ENCODE peak calls at places on chromosomes 5 and 9, in four cellular contexts. One of them, this sample, is unnamed.

GRCh38 chr9:6552033-6552737 is 93.3 kb downstream of the GLDC start:
- DNase-seq in Peyer's patch: no peak
- DNase-seq in A549: no peak
- DNase-seq in esophagus muscularis mucosa: no peak
- DNase-seq in this sample: no peak

GRCh38 chr5:139725073-139725830 is 70.4 kb upstream of the PSD2 start:
- DNase-seq in esophagus muscularis mucosa: no peak
- DNase-seq in Peyer's patch: peak; percentile 45
- DNase-seq in A549: no peak
- DNase-seq in this sample: no peak

GRCh38 chr5:100505984-100506670 is 29.0 kb upstream of the FAM174A start:
- DNase-seq in esophagus muscularis mucosa: no peak
- DNase-seq in Peyer's patch: no peak
- DNase-seq in A549: peak; percentile 54
- DNase-seq in this sample: no peak

GRCh38 chr9:69134412-69134811 is 39.7 kb upstream of the TJP2 start:
- DNase-seq in Peyer's patch: no peak
- DNase-seq in esophagus muscularis mucosa: peak; percentile 64
- DNase-seq in A549: no peak
- DNase-seq in this sample: no peak

GRCh38 chr9:137180491-137180890 is 7.9 kb downstream of the ANAPC2 start:
- DNase-seq in Peyer's patch: no peak
- DNase-seq in A549: no peak
- DNase-seq in esophagus muscularis mucosa: no peak
- DNase-seq in this sample: no peak

GRCh38 chr9:126491256-126491879 is 122.4 kb upstream of the LMX1B start:
- DNase-seq in A549: peak; percentile 61
- DNase-seq in Peyer's patch: no peak
- DNase-seq in esophagus muscularis mucosa: no peak
- DNase-seq in this sample: no peak

GRCh38 chr9:131799177-131799823 is 59.4 kb upstream of the RAPGEF1 start:
- DNase-seq in esophagus muscularis mucosa: no peak
- DNase-seq in Peyer's patch: no peak
- DNase-seq in A549: peak; percentile 43
- DNase-seq in this sample: no peak

GRCh38 chr5:126801992-126802294 is 25.0 kb downstream of the LMNB1 start:
- DNase-seq in Peyer's patch: no peak
- DNase-seq in esophagus muscularis mucosa: no peak
- DNase-seq in A549: peak; percentile 41
- DNase-seq in this sample: no peak

GRCh38 chr5:23448627-23449026 is 58.8 kb upstream of the PRDM9 start:
- DNase-seq in A549: no peak
- DNase-seq in esophagus muscularis mucosa: no peak
- DNase-seq in Peyer's patch: no peak
- DNase-seq in this sample: no peak

GRCh38 chr9:71725590-71726338 is 42.5 kb downstream of the CEMIP2 start:
- DNase-seq in esophagus muscularis mucosa: no peak
- DNase-seq in A549: peak; percentile 93
- DNase-seq in Peyer's patch: no peak
- DNase-seq in this sample: no peak

GRCh38 chr5:63687854-63688253 is 274.4 kb downstream of the HTR1A start:
- DNase-seq in esophagus muscularis mucosa: no peak
- DNase-seq in A549: no peak
- DNase-seq in Peyer's patch: no peak
- DNase-seq in this sample: no peak

GRCh38 chr9:38022995-38023394 is 46.0 kb downstream of the SHB start:
- DNase-seq in esophagus muscularis mucosa: no peak
- DNase-seq in A549: no peak
- DNase-seq in Peyer's patch: no peak
- DNase-seq in this sample: no peak

GRCh38 chr9:127187231-127187956 is 65.0 kb upstream of the ANGPTL2 start:
- DNase-seq in esophagus muscularis mucosa: peak; percentile 94
- DNase-seq in Peyer's patch: peak; percentile 33
- DNase-seq in A549: peak; percentile 55
- DNase-seq in this sample: no peak

GRCh38 chr5:112689510-112689909 is 48.2 kb upstream of the APC start:
- DNase-seq in A549: no peak
- DNase-seq in esophagus muscularis mucosa: peak; percentile 17
- DNase-seq in Peyer's patch: no peak
- DNase-seq in this sample: no peak

GRCh38 chr9:95494416-95495371 is 22.1 kb downstream of the PTCH1 start:
- DNase-seq in A549: no peak
- DNase-seq in Peyer's patch: peak; percentile 78
- DNase-seq in esophagus muscularis mucosa: no peak
- DNase-seq in this sample: no peak

DNA sequence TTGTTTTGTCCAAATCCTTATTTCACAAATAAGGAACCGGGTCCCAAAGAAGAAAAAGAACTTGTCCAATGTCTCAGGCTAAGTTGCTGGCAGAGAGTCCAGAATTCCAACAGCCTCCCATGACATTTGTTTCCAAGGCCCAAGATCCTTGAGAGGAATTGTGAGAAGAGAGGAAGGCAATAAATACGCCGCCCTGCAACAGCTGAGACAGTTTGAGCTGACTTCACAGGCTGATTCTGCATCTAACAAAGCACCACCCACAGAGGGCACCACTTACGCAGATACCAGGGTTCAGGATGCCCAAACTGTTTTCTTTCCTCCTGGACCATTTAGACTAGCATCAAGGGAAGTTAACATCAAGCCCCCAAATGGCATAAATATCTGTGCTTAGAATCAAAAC is 211.3 kb downstream of the FAM114A2 start:
- DNase-seq in esophagus muscularis mucosa: no peak
- DNase-seq in Peyer's patch: no peak
- DNase-seq in A549: peak; percentile 3
- DNase-seq in this sample: no peak
- TF ChIP-seq CTCF in esophagus muscularis mucosa: no peak
- TF ChIP-seq CTCF in Peyer's patch: no peak
- TF ChIP-seq CTCF in A549: no peak
- TF ChIP-seq CTCF in this sample: no peak

DNA sequence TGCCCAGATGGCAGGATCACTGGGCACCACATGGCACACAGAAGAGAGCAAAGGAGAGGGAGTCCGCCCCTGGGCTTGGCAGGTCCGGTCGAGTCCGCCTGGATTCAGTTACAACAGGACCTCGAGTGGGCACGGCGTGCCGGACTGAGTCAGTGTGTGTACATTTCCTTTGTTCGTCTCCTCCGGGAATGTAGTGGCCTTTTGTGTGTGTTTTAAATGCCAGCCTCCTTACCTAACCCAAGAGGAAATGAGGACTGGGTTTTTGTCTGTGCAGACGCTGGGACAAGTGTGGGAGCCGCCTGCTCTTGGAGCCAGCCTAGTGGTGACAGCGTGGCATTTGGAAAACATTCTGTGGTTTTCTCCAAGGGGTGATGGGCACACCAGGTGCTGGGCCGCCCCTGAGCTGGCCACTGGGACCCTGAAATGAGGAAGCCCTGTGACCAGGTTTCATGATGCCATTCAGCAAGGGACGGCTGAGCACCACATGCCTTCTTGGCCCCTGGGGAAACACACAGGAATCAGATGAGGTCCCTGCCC is 9.6 kb downstream of the NEK6 start:
- DNase-seq in A549: peak; percentile 79
- DNase-seq in esophagus muscularis mucosa: no peak
- DNase-seq in Peyer's patch: no peak
- DNase-seq in this sample: peak; percentile 85
- TF ChIP-seq CTCF in A549: no peak
- TF ChIP-seq CTCF in esophagus muscularis mucosa: no peak
- TF ChIP-seq CTCF in Peyer's patch: no peak
- TF ChIP-seq CTCF in this sample: peak; percentile 9

GRCh38 chr5:86675311-86675710 is 57.6 kb downstream of the COX7C start:
- DNase-seq in esophagus muscularis mucosa: no peak
- DNase-seq in A549: no peak
- DNase-seq in Peyer's patch: no peak
- DNase-seq in this sample: no peak

GRCh38 chr5:86684222-86684621 is 66.5 kb downstream of the COX7C start:
- DNase-seq in esophagus muscularis mucosa: no peak
- DNase-seq in Peyer's patch: no peak
- DNase-seq in A549: peak; percentile 7
- DNase-seq in this sample: no peak

GRCh38 chr5:86679949-86680348 is 62.2 kb downstream of the COX7C start:
- DNase-seq in Peyer's patch: no peak
- DNase-seq in esophagus muscularis mucosa: no peak
- DNase-seq in A549: no peak
- DNase-seq in this sample: no peak

DNA sequence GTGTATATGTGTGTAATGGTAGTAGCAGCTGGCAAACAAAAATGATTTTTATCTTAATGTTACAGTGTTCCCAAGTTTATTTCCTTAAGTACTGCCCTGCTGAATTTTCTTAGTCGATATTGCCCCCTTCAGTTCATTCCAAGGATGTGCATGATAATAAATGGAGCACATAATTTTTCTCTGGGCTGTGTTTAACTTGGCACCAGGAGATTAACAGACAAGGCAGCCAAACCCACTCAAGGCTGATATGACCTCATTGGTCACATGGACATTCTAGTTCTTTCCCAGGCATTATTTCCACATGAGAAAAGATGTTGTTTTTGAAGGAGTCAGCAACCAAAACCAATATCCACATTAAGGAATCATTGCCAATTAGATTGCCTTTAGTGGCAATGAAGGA is 61.8 kb downstream of the COX7C start:
- DNase-seq in esophagus muscularis mucosa: no peak
- DNase-seq in A549: peak; percentile 67
- DNase-seq in Peyer's patch: no peak
- DNase-seq in this sample: no peak
- TF ChIP-seq CTCF in esophagus muscularis mucosa: peak; percentile 56
- TF ChIP-seq CTCF in A549: peak; percentile 69
- TF ChIP-seq CTCF in Peyer's patch: peak; percentile 74
- TF ChIP-seq CTCF in this sample: peak; percentile 35

DNA sequence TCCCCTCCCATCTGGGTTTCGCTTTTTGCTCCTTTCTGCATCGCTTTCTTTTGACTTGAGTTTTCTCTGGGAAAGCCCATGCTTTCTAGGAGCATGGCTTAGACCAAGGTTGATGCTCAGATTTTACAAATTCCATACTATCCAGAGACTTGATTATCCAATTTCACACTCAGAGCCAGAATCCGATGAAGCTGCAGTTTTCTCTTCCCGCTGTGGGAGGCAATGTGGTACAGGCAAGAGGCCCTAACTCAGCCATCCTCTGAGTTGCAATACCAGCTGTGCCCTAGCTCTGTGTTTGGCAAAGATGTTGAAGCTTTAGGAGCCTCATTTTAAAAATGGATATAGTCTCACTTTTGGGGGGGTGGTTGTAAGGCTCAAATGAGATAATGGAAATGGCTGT is 85.1 kb downstream of the BRINP1 start:
- DNase-seq in Peyer's patch: no peak
- DNase-seq in A549: peak; percentile 17
- DNase-seq in esophagus muscularis mucosa: no peak
- DNase-seq in this sample: no peak
- TF ChIP-seq CTCF in Peyer's patch: no peak
- TF ChIP-seq CTCF in A549: no peak
- TF ChIP-seq CTCF in esophagus muscularis mucosa: no peak
- TF ChIP-seq CTCF in this sample: no peak

GRCh38 chr9:32930486-32930885 is 70.9 kb downstream of the APTX start:
- DNase-seq in Peyer's patch: no peak
- DNase-seq in A549: no peak
- DNase-seq in esophagus muscularis mucosa: no peak
- DNase-seq in this sample: no peak
- TF ChIP-seq CTCF in Peyer's patch: no peak
- TF ChIP-seq CTCF in A549: no peak
- TF ChIP-seq CTCF in esophagus muscularis mucosa: no peak
- TF ChIP-seq CTCF in this sample: no peak